ENCODE peak calls at places on chromosome 3, in six cellular contexts. Y is psoas muscle, A is AG04450, T is transverse colon, G is BE2C, J is fibroblast of lung. I is an unnamed sample. For H3K9me3, the result is how much of the 10 kb centered on the place peaks cover.

GRCh38 chr3:140719841-140720240 is 42.0 kb downstream of the TRIM42 start:
- DNase-seq in A (no peak), T (no peak), J (no peak), Y (no peak), G (no peak), I (no peak)

GRCh38 chr3:41158947-41159346 is 40.4 kb upstream of the CTNNB1 start:
- DNase-seq in A (no peak), J (no peak), G (no peak), T (peak), Y (no peak), I (no peak)

GRCh38 chr3:68402519-68402918 is 529.8 kb downstream of the TAFA4 start:
- DNase-seq in A (no peak), T (no peak), Y (no peak), G (no peak), J (no peak), I (no peak)

GRCh38 chr3:63462732-63463131 is 184.6 kb downstream of the SYNPR start:
- DNase-seq in J (no peak), T (no peak), A (no peak), G (no peak), Y (no peak), I (no peak)

GRCh38 chr3:36944641-36945270 is at the start of gene TRANK1:
- DNase-seq in J (peak), Y (peak), G (peak), A (no peak), T (peak), I (no peak)

GRCh38 chr3:171837698-171838097 is 5.5 kb upstream of the TMEM212 start:
- DNase-seq in T (no peak), A (no peak), G (no peak), Y (no peak), J (no peak), I (no peak)

GRCh38 chr3:112649478-112649735 is 8.5 kb upstream of the CCDC80 start:
- DNase-seq in A (no peak), Y (no peak), J (peak), G (no peak), T (no peak), I (no peak)

GRCh38 chr3:53624467-53624866 is 130.1 kb downstream of the CACNA1D start:
- DNase-seq in G (no peak), Y (no peak), T (no peak), A (no peak), J (no peak), I (no peak)

GRCh38 chr3:62248831-62249776 is 124.2 kb downstream of the FEZF2 start:
- DNase-seq in G (no peak), J (no peak), Y (no peak), T (no peak), A (no peak), I (no peak)

GRCh38 chr3:146507331-146508120 is 36.9 kb downstream of the PLSCR1 start:
- DNase-seq in Y (no peak), J (no peak), G (no peak), A (no peak), T (no peak), I (no peak)

GRCh38 chr3:71583569-71584215 is at the start of gene FOXP1:
- DNase-seq in Y (peak), A (no peak), G (peak), J (peak), T (peak), I (peak)

GRCh38 chr3:42511196-42511595 is 8.8 kb downstream of the VIPR1 start:
- DNase-seq in A (no peak), T (no peak), G (no peak), Y (no peak), J (no peak), I (no peak)

GRCh38 chr3:16869606-16870005 is 15.1 kb upstream of the PLCL2 start:
- DNase-seq in G (no peak), Y (no peak), A (no peak), J (no peak), T (no peak), I (no peak)

GRCh38 chr3:54536450-54536849 is 391.4 kb downstream of the LRTM1 start:
- DNase-seq in T (no peak), A (no peak), J (no peak), Y (peak), G (no peak), I (no peak)

GRCh38 chr3:170180107-170180951 is 1.2 kb downstream of the PHC3 start:
- DNase-seq in A (no peak), T (no peak), J (peak), G (no peak), Y (no peak), I (peak)

GRCh38 chr3:17771177-17772048 is 29.0 kb upstream of the TBC1D5 start:
- DNase-seq in G (no peak), Y (no peak), A (no peak), T (no peak), J (no peak), I (peak)

GRCh38 chr3:50127251-50127671 is 27.9 kb upstream of the SEMA3F start:
- DNase-seq in A (no peak), Y (no peak), G (no peak), T (no peak), J (no peak), I (no peak)

GRCh38 chr3:187713504-187713903 is 11.1 kb upstream of the RTP2 start:
- DNase-seq in G (no peak), A (no peak), T (no peak), Y (no peak), J (peak), I (peak)

GRCh38 chr3:182908471-182908870 is 71.9 kb downstream of the DCUN1D1 start:
- DNase-seq in Y (no peak), J (peak), A (peak), G (no peak), T (no peak), I (no peak)

DNA sequence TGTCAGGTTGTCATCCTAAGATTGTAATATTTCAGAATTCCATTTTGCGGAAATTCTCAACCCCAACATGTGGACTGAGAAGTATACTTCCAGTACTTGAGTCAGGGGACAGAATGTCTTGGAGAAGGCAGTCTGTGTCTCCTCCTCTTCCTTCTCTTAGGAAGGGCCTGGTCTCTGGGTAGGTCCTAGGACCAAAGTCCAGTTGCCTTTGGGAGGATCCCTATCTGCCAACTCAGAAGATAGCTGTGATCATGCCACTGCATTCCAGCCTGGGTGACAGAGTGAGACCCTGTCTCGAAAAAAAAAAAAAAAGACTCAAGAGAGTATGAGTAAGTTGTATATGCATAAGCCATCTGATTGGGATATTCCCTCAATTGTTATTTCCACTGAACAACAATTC is 23.9 kb upstream of the FAM3D start:
- DNase-seq in T (no peak), Y (no peak), G (no peak), A (no peak), J (no peak), I (no peak)
- H3K9me3 ChIP-seq in T (under half), Y (under half), G (under half), A (under half), J (under half), I (under half)

DNA sequence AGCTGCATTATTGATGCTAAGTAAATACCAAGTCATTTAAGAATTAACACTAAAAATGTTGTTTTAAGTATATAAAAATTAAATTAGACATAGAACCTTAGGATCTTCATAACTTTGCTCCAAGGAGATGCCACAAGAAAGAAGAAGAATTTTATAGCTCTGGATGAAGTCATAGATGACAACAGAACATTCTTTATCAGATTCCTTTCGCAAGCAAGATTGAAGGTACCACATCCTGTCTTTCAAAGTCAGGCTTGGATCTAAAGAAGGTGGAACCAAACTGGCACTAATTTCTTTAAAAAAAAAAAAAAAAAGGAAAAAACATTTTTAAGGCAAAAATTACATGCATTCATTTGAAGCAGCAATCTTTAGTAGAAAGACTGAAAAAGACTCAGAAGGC is 62.5 kb downstream of the POLQ start:
- DNase-seq in T (no peak), Y (no peak), G (no peak), J (peak), A (no peak), I (no peak)
- H3K9me3 ChIP-seq in T (under half), Y (under half), G (under half), J (under half), A (under half), I (under half)

GRCh38 chr3:77319711-77320110 is 279.8 kb downstream of the ROBO2 start:
- DNase-seq in T (no peak), J (peak), Y (no peak), G (peak), A (no peak), I (peak)
- H3K9me3 ChIP-seq in T (under half), J (under half), Y (under half), G (under half), A (under half), I (under half)

GRCh38 chr3:127033171-127033570 is 50.3 kb downstream of the PLXNA1 start:
- DNase-seq in A (no peak), T (no peak), G (no peak), Y (no peak), J (no peak), I (no peak)

GRCh38 chr3:127030328-127031045 is 47.6 kb downstream of the PLXNA1 start:
- DNase-seq in A (no peak), J (no peak), Y (no peak), T (no peak), G (no peak), I (no peak)

GRCh38 chr3:127031046-127031810 is 48.3 kb downstream of the PLXNA1 start:
- DNase-seq in J (no peak), G (no peak), Y (no peak), T (no peak), A (no peak), I (no peak)

GRCh38 chr3:127032296-127032990 is 49.5 kb downstream of the PLXNA1 start:
- DNase-seq in G (no peak), T (no peak), Y (no peak), J (no peak), A (no peak), I (no peak)

GRCh38 chr3:127031845-127032244 is 48.9 kb downstream of the PLXNA1 start:
- DNase-seq in J (no peak), Y (no peak), A (no peak), G (no peak), T (no peak), I (no peak)
- H3K9me3 ChIP-seq in J (under half), Y (under half), A (under half), G (under half), T (under half), I (under half)

GRCh38 chr3:44642337-44642736 is 6.2 kb upstream of the ZNF35 start:
- DNase-seq in T (no peak), Y (no peak), G (no peak), A (no peak), J (no peak), I (no peak)

GRCh38 chr3:44648564-44649229 is at the start of gene ZNF35:
- DNase-seq in T (peak), Y (peak), G (peak), A (peak), J (peak), I (peak)

GRCh38 chr3:44643024-44643423 is 5.5 kb upstream of the ZNF35 start:
- DNase-seq in T (no peak), A (no peak), G (no peak), Y (no peak), J (no peak), I (no peak)

GRCh38 chr3:44649709-44650108 is 1.2 kb downstream of the ZNF35 start:
- DNase-seq in J (no peak), A (no peak), T (no peak), Y (no peak), G (no peak), I (no peak)

DNA sequence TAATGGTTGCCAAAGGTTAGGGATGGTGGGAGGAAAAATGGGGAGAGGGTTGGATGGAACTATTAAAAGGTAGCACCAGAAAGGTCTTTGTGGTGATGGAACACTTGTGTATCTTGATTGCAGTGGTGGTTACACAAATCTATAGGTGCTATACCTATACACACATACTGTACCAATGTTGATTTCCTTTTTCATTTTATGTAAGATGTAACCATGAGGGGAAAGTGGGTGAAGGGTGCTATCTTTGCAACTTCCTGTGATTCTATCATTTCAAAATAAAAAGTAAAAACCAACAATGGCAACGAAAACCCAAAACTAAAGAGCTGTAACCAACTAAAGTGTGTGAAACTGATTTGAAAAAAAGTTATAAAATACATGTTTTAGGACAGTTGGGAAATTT is 761 bp upstream of the ZNF35 start:
- DNase-seq in G (no peak), T (no peak), J (no peak), Y (no peak), A (no peak), I (no peak)
- H3K9me3 ChIP-seq in G (under half), T (under half), J (under half), Y (under half), A (under half), I (under half)

GRCh38 chr3:15750143-15750542 is 47.6 kb downstream of the ANKRD28 start:
- DNase-seq in J (peak), G (no peak), T (no peak), A (no peak), Y (no peak), I (no peak)

GRCh38 chr3:15743587-15744009 is 54.2 kb downstream of the ANKRD28 start:
- DNase-seq in A (no peak), T (no peak), J (no peak), Y (no peak), G (no peak), I (no peak)

GRCh38 chr3:15744176-15744575 is 53.6 kb downstream of the ANKRD28 start:
- DNase-seq in G (no peak), J (no peak), Y (no peak), T (no peak), A (no peak), I (no peak)
- H3K9me3 ChIP-seq in G (under half), J (under half), Y (under half), T (under half), A (under half), I (under half)

GRCh38 chr3:190860531-190860930 is 2.0 kb downstream of the GMNC start:
- DNase-seq in J (no peak), T (no peak), G (no peak), A (no peak), Y (no peak), I (no peak)

GRCh38 chr3:190854062-190854461 is 8.4 kb downstream of the GMNC start:
- DNase-seq in J (no peak), G (no peak), A (no peak), Y (no peak), T (no peak), I (no peak)

GRCh38 chr3:190853464-190853863 is 9.0 kb downstream of the GMNC start:
- DNase-seq in G (no peak), Y (no peak), A (no peak), T (no peak), J (no peak), I (no peak)

GRCh38 chr3:190849607-190850006 is 12.9 kb downstream of the GMNC start:
- DNase-seq in T (no peak), G (no peak), Y (no peak), A (no peak), J (peak), I (no peak)

DNA sequence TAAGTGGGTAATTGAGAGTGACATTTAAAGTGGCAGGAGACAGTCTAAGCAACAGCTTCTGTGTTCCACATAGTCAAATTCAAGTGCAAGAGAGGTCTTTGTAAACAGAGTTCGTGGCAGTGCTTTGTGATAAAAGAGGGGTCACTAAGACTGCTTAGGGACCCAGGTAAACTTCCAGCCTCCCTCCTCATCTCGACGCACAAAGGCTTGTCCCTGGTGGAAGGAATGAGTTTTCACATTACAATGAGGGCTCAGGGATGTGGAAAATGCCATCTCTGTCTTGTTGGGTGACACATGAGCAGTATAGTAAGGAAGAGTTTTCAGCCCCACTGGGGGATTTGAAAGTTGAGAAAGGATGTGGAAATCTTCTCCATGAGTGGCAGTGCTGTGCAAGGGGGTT is 7.3 kb downstream of the GMNC start:
- DNase-seq in G (no peak), Y (no peak), T (no peak), J (no peak), A (no peak), I (no peak)
- H3K9me3 ChIP-seq in G (under half), Y (under half), T (under half), J (under half), A (under half), I (under half)

GRCh38 chr3:177899275-177900067 is 636.8 kb upstream of the KCNMB2 start:
- DNase-seq in J (no peak), A (no peak), G (no peak), T (no peak), Y (no peak), I (no peak)
- H3K9me3 ChIP-seq in J (under half), A (under half), G (under half), T (under half), Y (under half), I (under half)

GRCh38 chr3:118755402-118755801 is 279.2 kb downstream of the IGSF11 start:
- DNase-seq in T (no peak), G (no peak), Y (no peak), A (no peak), J (no peak), I (no peak)

DNA sequence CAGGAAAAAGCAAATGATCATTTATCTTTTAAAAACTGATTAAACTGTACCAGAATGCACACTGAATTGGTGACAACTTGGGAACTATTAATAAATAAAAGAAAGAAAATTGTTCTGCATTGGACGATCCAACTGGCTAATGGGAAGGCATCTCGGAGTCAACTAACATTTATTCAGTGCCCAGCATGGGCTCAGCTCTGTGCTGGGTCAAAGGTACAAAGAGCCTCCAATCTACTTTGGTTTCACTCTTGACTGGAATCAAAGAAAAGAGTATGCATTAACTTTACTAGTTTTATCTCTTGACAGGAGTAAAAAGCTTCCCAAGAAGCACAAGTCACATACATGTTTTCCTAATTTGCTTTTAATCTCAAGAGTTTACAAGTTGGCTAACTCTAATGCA is 280.0 kb downstream of the IGSF11 start:
- DNase-seq in Y (no peak), G (no peak), A (no peak), J (no peak), T (no peak), I (no peak)
- H3K9me3 ChIP-seq in Y (under half), G (under half), A (under half), J (under half), T (under half), I (under half)

GRCh38 chr3:26145769-26146168 is 355.9 kb downstream of the OXSM start:
- DNase-seq in T (no peak), J (no peak), A (no peak), Y (no peak), G (no peak), I (no peak)
- H3K9me3 ChIP-seq in T (under half), J (under half), A (under half), Y (under half), G (under half), I (under half)